ENCODE peak calls at places on chromosomes 16 and 17, in six cellular contexts. B, W, X, E, F and C are unnamed samples.
A peak's percentile ranks its signal among the peaks of the same experiment; 100 is the strongest.

GRCh38 chr17:7915611-7916382 is at the start of gene RNF227:
- DNase-seq in B (peak; percentile 76), W (peak; percentile 87), X (peak; percentile 97), E (peak; percentile 98), F (peak; percentile 96), C (peak; percentile 86)

GRCh38 chr16:89187337-89188063 is 12.8 kb downstream of the SLC22A31 start:
- DNase-seq in B (no peak), W (no peak), X (peak; percentile 15), E (no peak), F (no peak), C (no peak)

GRCh38 chr17:81161972-81162371 is 3.3 kb upstream of the PVALEF start:
- DNase-seq in B (no peak), W (no peak), X (no peak), E (no peak), F (no peak), C (no peak)

GRCh38 chr17:65531508-65532431 is 29.7 kb downstream of the AXIN2 start:
- DNase-seq in B (no peak), W (peak; percentile 45), X (peak; percentile 52), E (peak; percentile 96), F (peak; percentile 84), C (no peak)

GRCh38 chr17:76791053-76791980 is 53.4 kb downstream of the MFSD11 start:
- DNase-seq in B (no peak), W (no peak), X (peak; percentile 83), E (peak; percentile 37), F (peak; percentile 26), C (peak; percentile 80)

GRCh38 chr17:40485851-40486512 is 15.4 kb downstream of the TNS4 start:
- DNase-seq in B (peak; percentile 98), W (peak; percentile 97), X (peak; percentile 99), E (peak; percentile 99), F (peak; percentile 66), C (peak; percentile 97)

GRCh38 chr17:40777971-40778370 is 4.4 kb downstream of the KRT27 start:
- DNase-seq in B (no peak), W (no peak), X (no peak), E (no peak), F (no peak), C (no peak)

GRCh38 chr16:19375561-19376158 is 42.0 kb upstream of the TMC5 start:
- DNase-seq in B (peak; percentile 1), W (peak; percentile 14), X (peak; percentile 57), E (peak; percentile 71), F (peak; percentile 29), C (peak; percentile 38)

GRCh38 chr17:44187131-44187899 is 543 bp downstream of the TMUB2 start:
- DNase-seq in B (no peak), W (no peak), X (peak; percentile 26), E (peak; percentile 65), F (no peak), C (peak; percentile 32)

GRCh38 chr16:19102187-19102872 is 11.4 kb upstream of the ITPRIPL2 start:
- DNase-seq in B (no peak), W (no peak), X (no peak), E (no peak), F (no peak), C (no peak)

GRCh38 chr16:75109732-75110243 is 6.8 kb downstream of the LDHD start:
- DNase-seq in B (no peak), W (no peak), X (peak; percentile 24), E (no peak), F (peak; percentile 35), C (no peak)

GRCh38 chr16:69311533-69312388 is 611 bp downstream of the VPS4A start:
- DNase-seq in B (no peak), W (no peak), X (peak; percentile 27), E (peak; percentile 24), F (no peak), C (no peak)

GRCh38 chr16:54034684-54035083 is 251.9 kb downstream of the IRX3 start:
- DNase-seq in B (no peak), W (no peak), X (no peak), E (peak; percentile 7), F (no peak), C (no peak)

GRCh38 chr17:31722251-31723056 is 136.6 kb downstream of the COPRS start:
- DNase-seq in B (peak; percentile 7), W (no peak), X (peak; percentile 42), E (peak; percentile 54), F (no peak), C (no peak)

GRCh38 chr17:16980813-16981731 is 9.2 kb upstream of the TNFRSF13B start:
- DNase-seq in B (no peak), W (no peak), X (no peak), E (no peak), F (no peak), C (no peak)

GRCh38 chr17:69320210-69320907 is 6.6 kb downstream of the ABCA5 start:
- DNase-seq in B (no peak), W (no peak), X (no peak), E (peak; percentile 7), F (no peak), C (no peak)

GRCh38 chr17:83080641-83081560 is 1.5 kb downstream of the METRNL start:
- DNase-seq in B (no peak), W (no peak), X (no peak), E (peak; percentile 52), F (peak; percentile 53), C (no peak)

GRCh38 chr17:83078378-83079339 is 750 bp upstream of the METRNL start:
- DNase-seq in B (no peak), W (no peak), X (no peak), E (no peak), F (peak; percentile 44), C (no peak)

GRCh38 chr17:83079766-83080616 is 582 bp downstream of the METRNL start:
- DNase-seq in B (no peak), W (no peak), X (no peak), E (no peak), F (no peak), C (no peak)

GRCh38 chr17:83077411-83077810 is 2.0 kb upstream of the METRNL start:
- DNase-seq in B (no peak), W (no peak), X (no peak), E (no peak), F (no peak), C (no peak)

DNA sequence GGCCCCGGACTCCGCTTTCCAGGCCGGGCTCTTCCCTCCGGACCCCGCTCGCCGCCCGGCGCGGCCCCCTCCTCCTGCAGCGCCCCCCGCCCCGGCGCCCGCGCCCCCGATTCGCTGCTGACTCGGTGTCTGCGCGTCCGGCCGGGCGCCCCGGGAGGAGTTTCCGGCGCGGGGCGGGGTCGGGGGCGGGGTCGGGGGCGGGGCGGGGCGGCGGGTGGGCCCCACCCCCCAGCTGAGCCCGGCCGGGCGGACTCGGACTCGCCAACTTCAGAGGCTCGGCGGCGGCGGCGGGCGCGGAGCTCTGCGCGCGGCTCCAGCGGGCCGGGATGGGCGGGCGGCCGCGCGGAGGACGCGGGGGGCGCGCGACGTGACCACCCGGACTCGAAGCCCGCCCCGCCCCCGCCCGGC is at the start of gene METRNL:
- DNase-seq in B (no peak), W (no peak), X (peak; percentile 63), E (peak; percentile 81), F (peak; percentile 79), C (no peak)
- TF ChIP-seq CTCF in B (no peak), W (no peak), X (no peak), E (no peak), F (no peak), C (no peak)

DNA sequence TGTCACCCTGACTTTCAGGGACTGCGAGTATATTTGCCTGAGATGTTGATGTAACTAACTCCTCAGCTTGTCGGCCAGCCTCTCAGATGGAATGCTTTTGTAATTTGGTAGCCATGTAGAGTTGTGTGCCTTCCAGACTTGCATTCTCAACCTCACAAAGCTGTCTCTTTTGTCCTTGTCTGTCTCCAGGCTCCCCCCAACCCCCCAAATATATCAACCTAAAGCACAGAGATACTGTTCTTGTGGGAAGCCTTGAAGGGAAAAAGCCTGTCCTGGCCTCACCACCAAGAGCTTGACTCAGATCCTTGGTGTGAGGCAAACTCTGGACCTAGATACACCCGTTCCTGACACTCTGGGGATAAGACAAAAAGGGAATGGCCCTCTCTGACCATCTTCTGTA is 18.4 kb downstream of the SAP30BP start:
- DNase-seq in B (no peak), W (no peak), X (no peak), E (no peak), F (no peak), C (no peak)
- H3K4me3 ChIP-seq in B (no peak overlapping the region), W (no peak overlapping the region), X (no peak overlapping the region), E (no peak overlapping the region), F (no peak overlapping the region), C (no peak overlapping the region)

DNA sequence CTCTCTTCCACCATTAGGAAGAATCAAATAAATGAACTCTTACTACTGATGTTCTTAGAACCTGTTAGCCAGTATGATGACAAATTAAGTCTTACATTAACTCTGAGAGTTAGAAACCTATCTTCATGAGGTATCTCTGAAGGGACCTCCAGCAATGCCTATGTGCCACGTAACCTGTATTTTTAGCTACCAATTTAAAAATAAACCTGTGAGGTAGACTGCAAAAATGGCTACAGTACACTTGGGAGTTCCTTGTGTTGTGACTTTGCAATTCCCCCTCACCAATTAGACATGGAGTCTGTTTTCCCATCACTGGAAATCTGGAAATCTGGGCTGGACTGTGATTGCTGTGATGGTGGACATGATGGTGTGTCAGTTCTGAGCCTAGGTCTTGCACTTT is 143.7 kb upstream of the MPHOSPH6 start:
- DNase-seq in B (no peak), W (no peak), X (no peak), E (no peak), F (no peak), C (no peak)
- TF ChIP-seq CTCF in B (no peak), W (no peak), X (no peak), E (no peak), F (no peak), C (no peak)

GRCh38 chr16:85934210-85934609 is 35.2 kb downstream of the IRF8 start:
- DNase-seq in B (no peak), W (no peak), X (no peak), E (no peak), F (no peak), C (no peak)

GRCh38 chr16:85930321-85930720 is 31.4 kb downstream of the IRF8 start:
- DNase-seq in B (no peak), W (no peak), X (no peak), E (no peak), F (no peak), C (no peak)

GRCh38 chr16:85929259-85929704 is 30.3 kb downstream of the IRF8 start:
- DNase-seq in B (no peak), W (no peak), X (no peak), E (no peak), F (no peak), C (no peak)

GRCh38 chr16:85928411-85928820 is 29.5 kb downstream of the IRF8 start:
- DNase-seq in B (no peak), W (peak; percentile 9), X (no peak), E (peak; percentile 40), F (peak; percentile 22), C (no peak)

DNA sequence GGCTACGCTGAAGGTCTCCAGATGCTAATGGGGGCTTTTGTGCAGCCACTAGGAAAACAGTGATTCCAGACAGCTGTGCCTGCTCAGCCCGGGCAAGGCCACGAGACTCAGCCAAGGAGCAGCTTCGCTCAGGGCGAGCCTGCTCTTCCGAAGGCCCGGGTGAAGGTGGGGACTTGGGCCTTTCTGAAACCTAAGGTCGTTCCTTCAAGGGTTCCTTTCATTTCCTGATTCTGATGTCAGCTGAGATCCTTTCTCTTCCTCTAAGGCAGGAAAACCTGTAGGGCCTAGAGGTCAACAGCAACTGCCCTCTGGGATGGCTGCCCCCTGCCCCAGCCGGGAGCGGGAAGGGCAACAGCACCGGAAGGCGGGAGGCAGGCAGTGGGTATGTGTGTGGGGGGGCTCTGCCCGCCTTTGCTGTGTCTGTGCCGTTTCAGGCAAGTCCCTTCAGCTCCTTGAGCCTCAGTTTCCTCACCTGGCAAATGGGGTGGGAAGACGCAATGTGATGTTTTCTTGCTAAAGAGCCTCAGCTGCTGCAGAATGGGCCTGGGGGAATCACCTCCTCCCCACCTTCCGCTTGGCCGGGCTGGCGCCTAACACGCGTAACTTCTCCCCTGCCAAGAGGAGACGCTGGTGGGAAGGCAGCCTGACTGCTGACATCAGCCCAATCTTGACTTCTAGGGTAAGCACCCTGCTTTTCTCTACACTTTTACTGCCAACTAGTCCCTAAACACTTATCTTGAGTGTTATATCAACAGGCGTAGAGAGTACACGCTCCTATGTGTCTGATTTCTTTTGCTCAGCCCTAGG is 32.8 kb downstream of the IRF8 start:
- DNase-seq in B (no peak), W (no peak), X (no peak), E (no peak), F (no peak), C (no peak)
- H3K4me3 ChIP-seq in B (no peak overlapping the region), W (no peak overlapping the region), X (no peak overlapping the region), E (no peak overlapping the region), F (no peak overlapping the region), C (no peak overlapping the region)